ENCODE peak calls at places on chromosome 19, in five cellular contexts. One of them, this sample, is unnamed.

GRCh38 chr19:11322269-11323024 is 17.0 kb downstream of the RAB3D start:
- DNase-seq in psoas muscle: no peak
- DNase-seq in ascending aorta: no peak
- DNase-seq in heart right ventricle: no peak
- DNase-seq in IMR-90: peak
- DNase-seq in this sample: no peak

GRCh38 chr19:35126624-35126959 is 8.3 kb downstream of the LGI4 start:
- DNase-seq in psoas muscle: peak
- DNase-seq in ascending aorta: no peak
- DNase-seq in heart right ventricle: no peak
- DNase-seq in IMR-90: no peak
- DNase-seq in this sample: no peak

GRCh38 chr19:40650749-40651305 is 39.6 kb downstream of the NUMBL start:
- DNase-seq in psoas muscle: peak
- DNase-seq in ascending aorta: peak
- DNase-seq in heart right ventricle: no peak
- DNase-seq in IMR-90: peak
- DNase-seq in this sample: no peak

GRCh38 chr19:36054733-36055686 is at the start of gene WDR62:
- DNase-seq in psoas muscle: peak
- DNase-seq in ascending aorta: peak
- DNase-seq in heart right ventricle: peak
- DNase-seq in IMR-90: no peak
- DNase-seq in this sample: peak

GRCh38 chr19:16360738-16361137 is 36.1 kb downstream of the KLF2 start:
- DNase-seq in psoas muscle: no peak
- DNase-seq in ascending aorta: no peak
- DNase-seq in heart right ventricle: no peak
- DNase-seq in IMR-90: no peak
- DNase-seq in this sample: no peak

GRCh38 chr19:42287017-42287825 is 14.7 kb upstream of the PRR19 start:
- DNase-seq in psoas muscle: no peak
- DNase-seq in ascending aorta: peak
- DNase-seq in heart right ventricle: no peak
- DNase-seq in IMR-90: no peak
- DNase-seq in this sample: no peak

GRCh38 chr19:17275441-17276175 is 6.1 kb upstream of the ANKLE1 start:
- DNase-seq in psoas muscle: no peak
- DNase-seq in ascending aorta: no peak
- DNase-seq in heart right ventricle: no peak
- DNase-seq in IMR-90: no peak
- DNase-seq in this sample: no peak

GRCh38 chr19:35911790-35912189 is 3.7 kb upstream of the TYROBP start:
- DNase-seq in psoas muscle: no peak
- DNase-seq in ascending aorta: no peak
- DNase-seq in heart right ventricle: no peak
- DNase-seq in IMR-90: peak
- DNase-seq in this sample: no peak

GRCh38 chr19:4369109-4369887 is 25.9 kb downstream of the MPND start:
- DNase-seq in psoas muscle: peak
- DNase-seq in ascending aorta: no peak
- DNase-seq in heart right ventricle: no peak
- DNase-seq in IMR-90: no peak
- DNase-seq in this sample: peak

GRCh38 chr19:10419646-10420443 is 493 bp upstream of the PDE4A start:
- DNase-seq in psoas muscle: peak
- DNase-seq in ascending aorta: no peak
- DNase-seq in heart right ventricle: no peak
- DNase-seq in IMR-90: peak
- DNase-seq in this sample: no peak

GRCh38 chr19:16702123-16702522 is 17.5 kb upstream of the NWD1 start:
- DNase-seq in psoas muscle: peak
- DNase-seq in ascending aorta: no peak
- DNase-seq in heart right ventricle: peak
- DNase-seq in IMR-90: peak
- DNase-seq in this sample: no peak

GRCh38 chr19:21147540-21147939 is 5.7 kb downstream of the ZNF431 start:
- DNase-seq in psoas muscle: no peak
- DNase-seq in ascending aorta: no peak
- DNase-seq in heart right ventricle: no peak
- DNase-seq in IMR-90: no peak
- DNase-seq in this sample: no peak

GRCh38 chr19:45117167-45117594 is 24.2 kb downstream of the PPP1R37 start:
- DNase-seq in psoas muscle: no peak
- DNase-seq in ascending aorta: no peak
- DNase-seq in heart right ventricle: no peak
- DNase-seq in IMR-90: peak
- DNase-seq in this sample: no peak

GRCh38 chr19:294819-295686 is 3.9 kb upstream of the PLPP2 start:
- DNase-seq in psoas muscle: peak
- DNase-seq in ascending aorta: no peak
- DNase-seq in heart right ventricle: no peak
- DNase-seq in IMR-90: peak
- DNase-seq in this sample: peak

GRCh38 chr19:43560687-43561086 is 14.6 kb downstream of the XRCC1 start:
- DNase-seq in psoas muscle: no peak
- DNase-seq in ascending aorta: no peak
- DNase-seq in heart right ventricle: no peak
- DNase-seq in IMR-90: peak
- DNase-seq in this sample: no peak

GRCh38 chr19:2974342-2974932 is 2.9 kb upstream of the TLE6 start:
- DNase-seq in psoas muscle: peak
- DNase-seq in ascending aorta: no peak
- DNase-seq in heart right ventricle: peak
- DNase-seq in IMR-90: no peak
- DNase-seq in this sample: no peak

GRCh38 chr19:54518844-54519243 is 16.2 kb downstream of the LAIR2 start:
- DNase-seq in psoas muscle: no peak
- DNase-seq in ascending aorta: no peak
- DNase-seq in heart right ventricle: no peak
- DNase-seq in IMR-90: no peak
- DNase-seq in this sample: no peak

GRCh38 chr19:31448221-31448657 is 99.0 kb upstream of the TSHZ3 start:
- DNase-seq in psoas muscle: peak
- DNase-seq in ascending aorta: no peak
- DNase-seq in heart right ventricle: peak
- DNase-seq in IMR-90: peak
- DNase-seq in this sample: no peak

GRCh38 chr19:48683349-48683748 is 10.5 kb upstream of the NTN5 start:
- DNase-seq in psoas muscle: peak
- DNase-seq in ascending aorta: no peak
- DNase-seq in heart right ventricle: peak
- DNase-seq in IMR-90: peak
- DNase-seq in this sample: no peak

GRCh38 chr19:33245948-33246728 is 20.5 kb upstream of the SLC7A10 start:
- DNase-seq in psoas muscle: peak
- DNase-seq in ascending aorta: no peak
- DNase-seq in heart right ventricle: peak
- DNase-seq in IMR-90: no peak
- DNase-seq in this sample: no peak

GRCh38 chr19:35248310-35249145 is at the start of gene LSR:
- DNase-seq in psoas muscle: no peak
- DNase-seq in ascending aorta: no peak
- DNase-seq in heart right ventricle: no peak
- DNase-seq in IMR-90: no peak
- DNase-seq in this sample: peak

GRCh38 chr19:41740415-41741243 is 14.7 kb upstream of the CEACAM6 start:
- DNase-seq in psoas muscle: no peak
- DNase-seq in ascending aorta: no peak
- DNase-seq in heart right ventricle: no peak
- DNase-seq in IMR-90: no peak
- DNase-seq in this sample: no peak

GRCh38 chr19:2636142-2636896 is 66.2 kb downstream of the GNG7 start:
- DNase-seq in psoas muscle: no peak
- DNase-seq in ascending aorta: peak
- DNase-seq in heart right ventricle: no peak
- DNase-seq in IMR-90: no peak
- DNase-seq in this sample: no peak

GRCh38 chr19:4338441-4339350 is at the start of gene STAP2:
- DNase-seq in psoas muscle: no peak
- DNase-seq in ascending aorta: no peak
- DNase-seq in heart right ventricle: no peak
- DNase-seq in IMR-90: no peak
- DNase-seq in this sample: no peak

GRCh38 chr19:39870171-39870971 is 24.2 kb upstream of the FBL start:
- DNase-seq in psoas muscle: no peak
- DNase-seq in ascending aorta: no peak
- DNase-seq in heart right ventricle: no peak
- DNase-seq in IMR-90: no peak
- DNase-seq in this sample: no peak

GRCh38 chr19:38229585-38230073 is 5.6 kb upstream of the DPF1 start:
- DNase-seq in psoas muscle: peak
- DNase-seq in ascending aorta: peak
- DNase-seq in heart right ventricle: peak
- DNase-seq in IMR-90: peak
- DNase-seq in this sample: peak
- TF ChIP-seq CTCF in psoas muscle: no peak
- TF ChIP-seq CTCF in ascending aorta: no peak
- TF ChIP-seq CTCF in heart right ventricle: no peak
- TF ChIP-seq CTCF in IMR-90: no peak
- TF ChIP-seq CTCF in this sample: no peak

DNA sequence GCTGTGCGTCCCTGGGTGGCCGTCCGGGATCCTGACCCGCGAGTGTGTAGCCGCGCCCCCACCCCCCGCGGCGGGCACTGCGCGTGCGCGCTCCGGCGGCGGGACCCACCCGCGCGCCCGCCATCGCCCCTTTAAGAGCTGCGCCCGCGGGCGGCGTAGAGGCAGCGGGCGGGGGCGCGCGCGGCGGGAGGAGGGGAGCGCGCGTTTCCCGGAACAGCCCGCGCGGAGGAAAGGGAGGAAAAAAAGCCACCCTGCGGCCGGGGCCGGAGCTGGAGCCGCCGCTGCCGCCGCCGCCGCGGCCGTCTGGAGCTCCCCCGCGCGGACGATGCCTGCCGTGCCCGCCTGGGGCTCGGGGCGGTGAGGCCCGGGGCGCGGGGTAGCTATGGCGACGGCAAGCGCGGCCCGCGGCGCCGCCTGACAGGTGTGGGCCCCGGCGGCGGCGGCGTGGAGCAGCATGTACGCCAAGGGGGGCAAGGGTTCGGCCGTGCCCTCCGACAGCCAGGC is at the start of gene SSBP4:
- DNase-seq in psoas muscle: peak
- DNase-seq in ascending aorta: peak
- DNase-seq in heart right ventricle: peak
- DNase-seq in IMR-90: peak
- DNase-seq in this sample: peak
- TF ChIP-seq CTCF in psoas muscle: peak
- TF ChIP-seq CTCF in ascending aorta: no peak
- TF ChIP-seq CTCF in heart right ventricle: peak
- TF ChIP-seq CTCF in IMR-90: peak
- TF ChIP-seq CTCF in this sample: no peak

GRCh38 chr19:8413593-8413923 is 453 bp downstream of the MARCHF2 start:
- DNase-seq in psoas muscle: no peak
- DNase-seq in ascending aorta: no peak
- DNase-seq in heart right ventricle: no peak
- DNase-seq in IMR-90: no peak
- DNase-seq in this sample: no peak
- TF ChIP-seq CTCF in psoas muscle: no peak
- TF ChIP-seq CTCF in ascending aorta: no peak
- TF ChIP-seq CTCF in heart right ventricle: no peak
- TF ChIP-seq CTCF in IMR-90: no peak
- TF ChIP-seq CTCF in this sample: no peak

DNA sequence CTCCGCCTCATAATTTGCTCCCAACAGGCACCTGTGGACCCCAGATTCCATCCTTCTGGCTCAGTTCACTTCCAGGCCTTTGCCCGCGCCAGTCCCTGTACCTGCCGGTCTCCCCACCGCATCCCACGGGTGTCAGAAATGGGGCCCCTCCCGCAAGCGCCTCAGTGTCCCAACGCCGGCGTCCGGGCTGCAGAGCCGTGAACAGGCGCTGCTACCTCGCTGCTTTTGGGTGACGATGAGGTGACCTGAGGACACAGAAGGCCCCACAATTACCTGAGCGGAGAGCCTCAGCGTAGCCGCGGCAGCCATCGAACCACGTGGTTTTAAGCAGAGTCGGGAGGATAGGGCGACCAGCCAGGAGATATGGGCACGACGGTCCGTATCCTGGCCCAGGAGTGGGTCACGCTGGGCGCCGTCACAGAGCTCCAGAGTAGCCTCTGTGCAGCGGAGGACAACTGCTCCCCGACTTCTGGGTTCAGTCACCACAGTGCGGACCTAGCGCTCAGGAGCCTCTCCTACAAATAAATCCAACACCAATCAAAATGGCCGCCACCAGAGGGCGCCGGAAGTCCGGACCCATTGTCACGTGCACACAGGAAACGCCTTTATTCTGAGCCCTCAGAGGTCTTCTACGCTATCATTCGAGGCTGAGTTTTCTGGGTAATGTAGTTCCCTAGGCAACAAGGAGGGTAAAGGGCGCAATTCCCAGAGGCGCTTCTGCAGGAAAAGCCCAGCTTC is at the start of gene ZNF814:
- DNase-seq in psoas muscle: peak
- DNase-seq in ascending aorta: peak
- DNase-seq in heart right ventricle: peak
- DNase-seq in IMR-90: peak
- DNase-seq in this sample: peak
- TF ChIP-seq CTCF in psoas muscle: peak
- TF ChIP-seq CTCF in ascending aorta: no peak
- TF ChIP-seq CTCF in heart right ventricle: no peak
- TF ChIP-seq CTCF in IMR-90: peak
- TF ChIP-seq CTCF in this sample: no peak

GRCh38 chr19:6393074-6393981 is at the start of gene GTF2F1:
- DNase-seq in psoas muscle: peak
- DNase-seq in ascending aorta: peak
- DNase-seq in heart right ventricle: peak
- DNase-seq in IMR-90: peak
- DNase-seq in this sample: peak
- TF ChIP-seq CTCF in psoas muscle: no peak
- TF ChIP-seq CTCF in ascending aorta: peak
- TF ChIP-seq CTCF in heart right ventricle: no peak
- TF ChIP-seq CTCF in IMR-90: peak
- TF ChIP-seq CTCF in this sample: no peak

This sample was measured in activated B cell treated with CpG ODN at 0.5 μM for 24 hours.